ENCODE peak calls at places on chromosomes 13 and 19, in ten cellular contexts. One of them, this sample, is unnamed.
A peak's percentile ranks its signal among the peaks of the same experiment; 100 is the strongest.

GRCh38 chr19:7348587-7349230 is at the start of gene ARHGEF18:
- DNase-seq in OCI-M1: peak; percentile 64
- DNase-seq in activated CD8-positive, alpha-beta memory T cell treated with anti-CD3 and anti-CD28 coated beads, Interleukin-2, amount 50 U/mL, for 4 hours: peak; percentile 44
- DNase-seq in epithelial cell of prostate: no peak
- DNase-seq in Right ventricle myocardium superior: peak; percentile 63
- DNase-seq in stimulated activated CD4-positive, alpha-beta T cell treated with anti-CD3 and anti-CD28 coated beads, Interleukin-15, amount 100 ng/mL, for 48 hours: no peak
- DNase-seq in activated CD4-positive, alpha-beta memory T cell treated with anti-CD3 and anti-CD28 coated beads, Interleukin-2, amount 10 ng/mL, durations not matched to agents 7 days and 5 days: peak; percentile 60
- DNase-seq in germinal center: peak; percentile 76
- DNase-seq in thyroid gland: no peak
- DNase-seq in left lung: peak; percentile 88
- DNase-seq in this sample: peak; percentile 63

GRCh38 chr19:41784337-41785239 is 11.8 kb upstream of the CEACAM3 start:
- DNase-seq in stimulated activated CD4-positive, alpha-beta T cell treated with anti-CD3 and anti-CD28 coated beads, Interleukin-15, amount 100 ng/mL, for 48 hours: no peak
- DNase-seq in activated CD8-positive, alpha-beta memory T cell treated with anti-CD3 and anti-CD28 coated beads, Interleukin-2, amount 50 U/mL, for 4 hours: no peak
- DNase-seq in Right ventricle myocardium superior: no peak
- DNase-seq in left lung: no peak
- DNase-seq in activated CD4-positive, alpha-beta memory T cell treated with anti-CD3 and anti-CD28 coated beads, Interleukin-2, amount 10 ng/mL, durations not matched to agents 7 days and 5 days: no peak
- DNase-seq in thyroid gland: no peak
- DNase-seq in germinal center: no peak
- DNase-seq in OCI-M1: peak; percentile 59
- DNase-seq in epithelial cell of prostate: no peak
- DNase-seq in this sample: no peak

GRCh38 chr13:30158774-30159445 is 148.4 kb downstream of the KATNAL1 start:
- DNase-seq in epithelial cell of prostate: no peak
- DNase-seq in OCI-M1: no peak
- DNase-seq in activated CD4-positive, alpha-beta memory T cell treated with anti-CD3 and anti-CD28 coated beads, Interleukin-2, amount 10 ng/mL, durations not matched to agents 7 days and 5 days: peak; percentile 36
- DNase-seq in germinal center: no peak
- DNase-seq in thyroid gland: no peak
- DNase-seq in activated CD8-positive, alpha-beta memory T cell treated with anti-CD3 and anti-CD28 coated beads, Interleukin-2, amount 50 U/mL, for 4 hours: no peak
- DNase-seq in stimulated activated CD4-positive, alpha-beta T cell treated with anti-CD3 and anti-CD28 coated beads, Interleukin-15, amount 100 ng/mL, for 48 hours: no peak
- DNase-seq in Right ventricle myocardium superior: no peak
- DNase-seq in left lung: no peak
- DNase-seq in this sample: no peak

GRCh38 chr19:39797083-39797482 is 18.4 kb downstream of the LEUTX start:
- DNase-seq in activated CD8-positive, alpha-beta memory T cell treated with anti-CD3 and anti-CD28 coated beads, Interleukin-2, amount 50 U/mL, for 4 hours: no peak
- DNase-seq in Right ventricle myocardium superior: no peak
- DNase-seq in thyroid gland: no peak
- DNase-seq in activated CD4-positive, alpha-beta memory T cell treated with anti-CD3 and anti-CD28 coated beads, Interleukin-2, amount 10 ng/mL, durations not matched to agents 7 days and 5 days: no peak
- DNase-seq in germinal center: no peak
- DNase-seq in left lung: no peak
- DNase-seq in OCI-M1: no peak
- DNase-seq in stimulated activated CD4-positive, alpha-beta T cell treated with anti-CD3 and anti-CD28 coated beads, Interleukin-15, amount 100 ng/mL, for 48 hours: no peak
- DNase-seq in epithelial cell of prostate: no peak
- DNase-seq in this sample: no peak

GRCh38 chr19:13164370-13165090 is 14.3 kb downstream of the IER2 start:
- DNase-seq in stimulated activated CD4-positive, alpha-beta T cell treated with anti-CD3 and anti-CD28 coated beads, Interleukin-15, amount 100 ng/mL, for 48 hours: no peak
- DNase-seq in epithelial cell of prostate: no peak
- DNase-seq in activated CD4-positive, alpha-beta memory T cell treated with anti-CD3 and anti-CD28 coated beads, Interleukin-2, amount 10 ng/mL, durations not matched to agents 7 days and 5 days: peak; percentile 51
- DNase-seq in thyroid gland: peak; percentile 35
- DNase-seq in germinal center: no peak
- DNase-seq in left lung: peak; percentile 82
- DNase-seq in OCI-M1: peak; percentile 70
- DNase-seq in activated CD8-positive, alpha-beta memory T cell treated with anti-CD3 and anti-CD28 coated beads, Interleukin-2, amount 50 U/mL, for 4 hours: no peak
- DNase-seq in Right ventricle myocardium superior: peak; percentile 83
- DNase-seq in this sample: peak; percentile 56

GRCh38 chr19:51660975-51661600 is 14.5 kb upstream of the SIGLEC14 start:
- DNase-seq in OCI-M1: peak; percentile 93
- DNase-seq in activated CD8-positive, alpha-beta memory T cell treated with anti-CD3 and anti-CD28 coated beads, Interleukin-2, amount 50 U/mL, for 4 hours: peak; percentile 40
- DNase-seq in epithelial cell of prostate: no peak
- DNase-seq in stimulated activated CD4-positive, alpha-beta T cell treated with anti-CD3 and anti-CD28 coated beads, Interleukin-15, amount 100 ng/mL, for 48 hours: peak; percentile 45
- DNase-seq in germinal center: peak; percentile 59
- DNase-seq in left lung: no peak
- DNase-seq in Right ventricle myocardium superior: no peak
- DNase-seq in thyroid gland: peak; percentile 72
- DNase-seq in activated CD4-positive, alpha-beta memory T cell treated with anti-CD3 and anti-CD28 coated beads, Interleukin-2, amount 10 ng/mL, durations not matched to agents 7 days and 5 days: peak; percentile 66
- DNase-seq in this sample: peak; percentile 32

GRCh38 chr13:85586422-85586831 is 212.8 kb downstream of the SLITRK6 start:
- DNase-seq in epithelial cell of prostate: peak; percentile 97
- DNase-seq in Right ventricle myocardium superior: no peak
- DNase-seq in stimulated activated CD4-positive, alpha-beta T cell treated with anti-CD3 and anti-CD28 coated beads, Interleukin-15, amount 100 ng/mL, for 48 hours: no peak
- DNase-seq in activated CD8-positive, alpha-beta memory T cell treated with anti-CD3 and anti-CD28 coated beads, Interleukin-2, amount 50 U/mL, for 4 hours: no peak
- DNase-seq in activated CD4-positive, alpha-beta memory T cell treated with anti-CD3 and anti-CD28 coated beads, Interleukin-2, amount 10 ng/mL, durations not matched to agents 7 days and 5 days: no peak
- DNase-seq in OCI-M1: peak; percentile 16
- DNase-seq in left lung: no peak
- DNase-seq in thyroid gland: no peak
- DNase-seq in germinal center: no peak
- DNase-seq in this sample: no peak

GRCh38 chr19:34555447-34555846 is 73.9 kb downstream of the WTIP start:
- DNase-seq in thyroid gland: no peak
- DNase-seq in OCI-M1: peak; percentile 18
- DNase-seq in activated CD8-positive, alpha-beta memory T cell treated with anti-CD3 and anti-CD28 coated beads, Interleukin-2, amount 50 U/mL, for 4 hours: no peak
- DNase-seq in Right ventricle myocardium superior: no peak
- DNase-seq in activated CD4-positive, alpha-beta memory T cell treated with anti-CD3 and anti-CD28 coated beads, Interleukin-2, amount 10 ng/mL, durations not matched to agents 7 days and 5 days: no peak
- DNase-seq in germinal center: no peak
- DNase-seq in epithelial cell of prostate: no peak
- DNase-seq in left lung: no peak
- DNase-seq in stimulated activated CD4-positive, alpha-beta T cell treated with anti-CD3 and anti-CD28 coated beads, Interleukin-15, amount 100 ng/mL, for 48 hours: no peak
- DNase-seq in this sample: no peak

GRCh38 chr13:102089722-102090121 is 312.1 kb downstream of the FGF14 start:
- DNase-seq in OCI-M1: no peak
- DNase-seq in activated CD4-positive, alpha-beta memory T cell treated with anti-CD3 and anti-CD28 coated beads, Interleukin-2, amount 10 ng/mL, durations not matched to agents 7 days and 5 days: no peak
- DNase-seq in Right ventricle myocardium superior: no peak
- DNase-seq in epithelial cell of prostate: no peak
- DNase-seq in left lung: no peak
- DNase-seq in stimulated activated CD4-positive, alpha-beta T cell treated with anti-CD3 and anti-CD28 coated beads, Interleukin-15, amount 100 ng/mL, for 48 hours: no peak
- DNase-seq in thyroid gland: no peak
- DNase-seq in activated CD8-positive, alpha-beta memory T cell treated with anti-CD3 and anti-CD28 coated beads, Interleukin-2, amount 50 U/mL, for 4 hours: no peak
- DNase-seq in germinal center: no peak
- DNase-seq in this sample: no peak

GRCh38 chr13:27822873-27823311 is 30.6 kb downstream of the GSX1 start:
- DNase-seq in stimulated activated CD4-positive, alpha-beta T cell treated with anti-CD3 and anti-CD28 coated beads, Interleukin-15, amount 100 ng/mL, for 48 hours: no peak
- DNase-seq in Right ventricle myocardium superior: no peak
- DNase-seq in activated CD8-positive, alpha-beta memory T cell treated with anti-CD3 and anti-CD28 coated beads, Interleukin-2, amount 50 U/mL, for 4 hours: no peak
- DNase-seq in epithelial cell of prostate: no peak
- DNase-seq in germinal center: no peak
- DNase-seq in left lung: no peak
- DNase-seq in activated CD4-positive, alpha-beta memory T cell treated with anti-CD3 and anti-CD28 coated beads, Interleukin-2, amount 10 ng/mL, durations not matched to agents 7 days and 5 days: no peak
- DNase-seq in thyroid gland: no peak
- DNase-seq in OCI-M1: no peak
- DNase-seq in this sample: no peak

GRCh38 chr19:7778081-7778480 is 15.0 kb downstream of the CLEC4M start:
- DNase-seq in germinal center: no peak
- DNase-seq in thyroid gland: no peak
- DNase-seq in epithelial cell of prostate: no peak
- DNase-seq in activated CD4-positive, alpha-beta memory T cell treated with anti-CD3 and anti-CD28 coated beads, Interleukin-2, amount 10 ng/mL, durations not matched to agents 7 days and 5 days: no peak
- DNase-seq in Right ventricle myocardium superior: no peak
- DNase-seq in OCI-M1: peak; percentile 50
- DNase-seq in activated CD8-positive, alpha-beta memory T cell treated with anti-CD3 and anti-CD28 coated beads, Interleukin-2, amount 50 U/mL, for 4 hours: no peak
- DNase-seq in stimulated activated CD4-positive, alpha-beta T cell treated with anti-CD3 and anti-CD28 coated beads, Interleukin-15, amount 100 ng/mL, for 48 hours: no peak
- DNase-seq in left lung: no peak
- DNase-seq in this sample: no peak

GRCh38 chr13:30829788-30830637 is 76.1 kb upstream of the MEDAG start:
- DNase-seq in Right ventricle myocardium superior: no peak
- DNase-seq in OCI-M1: no peak
- DNase-seq in left lung: no peak
- DNase-seq in activated CD4-positive, alpha-beta memory T cell treated with anti-CD3 and anti-CD28 coated beads, Interleukin-2, amount 10 ng/mL, durations not matched to agents 7 days and 5 days: no peak
- DNase-seq in germinal center: no peak
- DNase-seq in activated CD8-positive, alpha-beta memory T cell treated with anti-CD3 and anti-CD28 coated beads, Interleukin-2, amount 50 U/mL, for 4 hours: no peak
- DNase-seq in stimulated activated CD4-positive, alpha-beta T cell treated with anti-CD3 and anti-CD28 coated beads, Interleukin-15, amount 100 ng/mL, for 48 hours: no peak
- DNase-seq in thyroid gland: no peak
- DNase-seq in epithelial cell of prostate: no peak
- DNase-seq in this sample: no peak

GRCh38 chr19:14005381-14006084 is 587 bp downstream of the RFX1 start:
- DNase-seq in Right ventricle myocardium superior: peak; percentile 95
- DNase-seq in activated CD4-positive, alpha-beta memory T cell treated with anti-CD3 and anti-CD28 coated beads, Interleukin-2, amount 10 ng/mL, durations not matched to agents 7 days and 5 days: peak; percentile 93
- DNase-seq in germinal center: peak; percentile 89
- DNase-seq in OCI-M1: peak; percentile 99
- DNase-seq in activated CD8-positive, alpha-beta memory T cell treated with anti-CD3 and anti-CD28 coated beads, Interleukin-2, amount 50 U/mL, for 4 hours: peak; percentile 88
- DNase-seq in stimulated activated CD4-positive, alpha-beta T cell treated with anti-CD3 and anti-CD28 coated beads, Interleukin-15, amount 100 ng/mL, for 48 hours: peak; percentile 92
- DNase-seq in thyroid gland: peak; percentile 89
- DNase-seq in epithelial cell of prostate: peak; percentile 33
- DNase-seq in left lung: peak; percentile 95
- DNase-seq in this sample: peak; percentile 94

GRCh38 chr13:114102521-114103288 is 29.7 kb downstream of the RASA3 start:
- DNase-seq in left lung: peak; percentile 76
- DNase-seq in stimulated activated CD4-positive, alpha-beta T cell treated with anti-CD3 and anti-CD28 coated beads, Interleukin-15, amount 100 ng/mL, for 48 hours: no peak
- DNase-seq in germinal center: no peak
- DNase-seq in activated CD8-positive, alpha-beta memory T cell treated with anti-CD3 and anti-CD28 coated beads, Interleukin-2, amount 50 U/mL, for 4 hours: peak; percentile 13
- DNase-seq in epithelial cell of prostate: no peak
- DNase-seq in Right ventricle myocardium superior: peak; percentile 36
- DNase-seq in activated CD4-positive, alpha-beta memory T cell treated with anti-CD3 and anti-CD28 coated beads, Interleukin-2, amount 10 ng/mL, durations not matched to agents 7 days and 5 days: no peak
- DNase-seq in thyroid gland: no peak
- DNase-seq in OCI-M1: no peak
- DNase-seq in this sample: peak; percentile 19

GRCh38 chr19:5030822-5031221 is 61.9 kb downstream of the KDM4B start:
- DNase-seq in epithelial cell of prostate: no peak
- DNase-seq in activated CD4-positive, alpha-beta memory T cell treated with anti-CD3 and anti-CD28 coated beads, Interleukin-2, amount 10 ng/mL, durations not matched to agents 7 days and 5 days: no peak
- DNase-seq in germinal center: no peak
- DNase-seq in thyroid gland: no peak
- DNase-seq in left lung: peak; percentile 72
- DNase-seq in Right ventricle myocardium superior: no peak
- DNase-seq in activated CD8-positive, alpha-beta memory T cell treated with anti-CD3 and anti-CD28 coated beads, Interleukin-2, amount 50 U/mL, for 4 hours: no peak
- DNase-seq in stimulated activated CD4-positive, alpha-beta T cell treated with anti-CD3 and anti-CD28 coated beads, Interleukin-15, amount 100 ng/mL, for 48 hours: no peak
- DNase-seq in OCI-M1: no peak
- DNase-seq in this sample: no peak

GRCh38 chr13:39385154-39385553 is 217.8 kb downstream of the LHFPL6 start:
- DNase-seq in germinal center: no peak
- DNase-seq in left lung: no peak
- DNase-seq in Right ventricle myocardium superior: no peak
- DNase-seq in activated CD4-positive, alpha-beta memory T cell treated with anti-CD3 and anti-CD28 coated beads, Interleukin-2, amount 10 ng/mL, durations not matched to agents 7 days and 5 days: no peak
- DNase-seq in epithelial cell of prostate: no peak
- DNase-seq in stimulated activated CD4-positive, alpha-beta T cell treated with anti-CD3 and anti-CD28 coated beads, Interleukin-15, amount 100 ng/mL, for 48 hours: no peak
- DNase-seq in thyroid gland: no peak
- DNase-seq in OCI-M1: no peak
- DNase-seq in activated CD8-positive, alpha-beta memory T cell treated with anti-CD3 and anti-CD28 coated beads, Interleukin-2, amount 50 U/mL, for 4 hours: no peak
- DNase-seq in this sample: no peak

GRCh38 chr13:33353210-33353609 is 67.7 kb upstream of the STARD13 start:
- DNase-seq in germinal center: no peak
- DNase-seq in OCI-M1: peak; percentile 86
- DNase-seq in epithelial cell of prostate: no peak
- DNase-seq in activated CD8-positive, alpha-beta memory T cell treated with anti-CD3 and anti-CD28 coated beads, Interleukin-2, amount 50 U/mL, for 4 hours: no peak
- DNase-seq in activated CD4-positive, alpha-beta memory T cell treated with anti-CD3 and anti-CD28 coated beads, Interleukin-2, amount 10 ng/mL, durations not matched to agents 7 days and 5 days: no peak
- DNase-seq in thyroid gland: peak; percentile 25
- DNase-seq in left lung: peak; percentile 82
- DNase-seq in Right ventricle myocardium superior: peak; percentile 76
- DNase-seq in stimulated activated CD4-positive, alpha-beta T cell treated with anti-CD3 and anti-CD28 coated beads, Interleukin-15, amount 100 ng/mL, for 48 hours: no peak
- DNase-seq in this sample: no peak

GRCh38 chr19:55304980-55305379 is 20.2 kb downstream of the TMEM150B start:
- DNase-seq in epithelial cell of prostate: no peak
- DNase-seq in Right ventricle myocardium superior: no peak
- DNase-seq in stimulated activated CD4-positive, alpha-beta T cell treated with anti-CD3 and anti-CD28 coated beads, Interleukin-15, amount 100 ng/mL, for 48 hours: no peak
- DNase-seq in thyroid gland: no peak
- DNase-seq in activated CD4-positive, alpha-beta memory T cell treated with anti-CD3 and anti-CD28 coated beads, Interleukin-2, amount 10 ng/mL, durations not matched to agents 7 days and 5 days: no peak
- DNase-seq in left lung: no peak
- DNase-seq in activated CD8-positive, alpha-beta memory T cell treated with anti-CD3 and anti-CD28 coated beads, Interleukin-2, amount 50 U/mL, for 4 hours: no peak
- DNase-seq in germinal center: no peak
- DNase-seq in OCI-M1: no peak
- DNase-seq in this sample: no peak

This sample was measured in activated T-cell treated with anti-CD3 and anti-CD28 coated beads, Interleukin-2, amount 50 U/mL, for 1 hour.